ENCODE peak calls at places on chromosomes 16 and 17, in ten cellular contexts. One of them, this sample, is unnamed.

GRCh38 chr16:11034481-11034931 is 90.1 kb downstream of the CLEC16A start:
- DNase-seq in IMR-90: peak
- DNase-seq in MM.1S: no peak
- DNase-seq in choroid plexus epithelial cell: no peak
- DNase-seq in HFF-Myc: no peak
- DNase-seq in dorsolateral prefrontal cortex: no peak
- DNase-seq in mammary epithelial cell: no peak
- DNase-seq in astrocyte of the spinal cord: no peak
- DNase-seq in epithelial cell of esophagus: no peak
- DNase-seq in GM12864: no peak
- DNase-seq in this sample: peak

GRCh38 chr16:8931864-8932263 is 31.8 kb downstream of the USP7 start:
- DNase-seq in IMR-90: peak
- DNase-seq in MM.1S: peak
- DNase-seq in choroid plexus epithelial cell: peak
- DNase-seq in HFF-Myc: peak
- DNase-seq in dorsolateral prefrontal cortex: no peak
- DNase-seq in mammary epithelial cell: peak
- DNase-seq in astrocyte of the spinal cord: peak
- DNase-seq in epithelial cell of esophagus: peak
- DNase-seq in GM12864: no peak
- DNase-seq in this sample: peak

GRCh38 chr16:89358030-89359005 is 132.0 kb downstream of the ANKRD11 start:
- DNase-seq in IMR-90: no peak
- DNase-seq in MM.1S: no peak
- DNase-seq in choroid plexus epithelial cell: no peak
- DNase-seq in HFF-Myc: no peak
- DNase-seq in dorsolateral prefrontal cortex: no peak
- DNase-seq in mammary epithelial cell: no peak
- DNase-seq in astrocyte of the spinal cord: no peak
- DNase-seq in epithelial cell of esophagus: no peak
- DNase-seq in GM12864: no peak
- DNase-seq in this sample: no peak

GRCh38 chr17:63246344-63246743 is 199.8 kb downstream of the CYB561 start:
- DNase-seq in IMR-90: peak
- DNase-seq in MM.1S: no peak
- DNase-seq in choroid plexus epithelial cell: no peak
- DNase-seq in HFF-Myc: no peak
- DNase-seq in dorsolateral prefrontal cortex: no peak
- DNase-seq in mammary epithelial cell: no peak
- DNase-seq in astrocyte of the spinal cord: no peak
- DNase-seq in epithelial cell of esophagus: peak
- DNase-seq in GM12864: no peak
- DNase-seq in this sample: peak

GRCh38 chr16:35414563-35414962 is 1955.2 kb downstream of the TP53TG3F start:
- DNase-seq in IMR-90: no peak
- DNase-seq in MM.1S: no peak
- DNase-seq in choroid plexus epithelial cell: no peak
- DNase-seq in HFF-Myc: no peak
- DNase-seq in dorsolateral prefrontal cortex: no peak
- DNase-seq in mammary epithelial cell: no peak
- DNase-seq in astrocyte of the spinal cord: no peak
- DNase-seq in epithelial cell of esophagus: no peak
- DNase-seq in GM12864: no peak
- DNase-seq in this sample: no peak

GRCh38 chr16:3282103-3282746 is 1.1 kb upstream of the ZNF263 start:
- DNase-seq in IMR-90: peak
- DNase-seq in MM.1S: no peak
- DNase-seq in choroid plexus epithelial cell: no peak
- DNase-seq in HFF-Myc: no peak
- DNase-seq in dorsolateral prefrontal cortex: no peak
- DNase-seq in mammary epithelial cell: no peak
- DNase-seq in astrocyte of the spinal cord: no peak
- DNase-seq in epithelial cell of esophagus: no peak
- DNase-seq in GM12864: no peak
- DNase-seq in this sample: no peak

GRCh38 chr17:33967608-33968349 is 287.3 kb upstream of the CCL2 start:
- DNase-seq in IMR-90: no peak
- DNase-seq in MM.1S: peak
- DNase-seq in choroid plexus epithelial cell: no peak
- DNase-seq in HFF-Myc: no peak
- DNase-seq in dorsolateral prefrontal cortex: no peak
- DNase-seq in mammary epithelial cell: no peak
- DNase-seq in astrocyte of the spinal cord: no peak
- DNase-seq in epithelial cell of esophagus: no peak
- DNase-seq in GM12864: no peak
- DNase-seq in this sample: no peak

GRCh38 chr16:4360538-4361021 is 9.5 kb upstream of the PAM16 start:
- DNase-seq in IMR-90: no peak
- DNase-seq in MM.1S: no peak
- DNase-seq in choroid plexus epithelial cell: no peak
- DNase-seq in HFF-Myc: no peak
- DNase-seq in dorsolateral prefrontal cortex: no peak
- DNase-seq in mammary epithelial cell: no peak
- DNase-seq in astrocyte of the spinal cord: no peak
- DNase-seq in epithelial cell of esophagus: no peak
- DNase-seq in GM12864: no peak
- DNase-seq in this sample: no peak

GRCh38 chr17:63345598-63345997 is 100.5 kb downstream of the CYB561 start:
- DNase-seq in IMR-90: peak
- DNase-seq in MM.1S: no peak
- DNase-seq in choroid plexus epithelial cell: no peak
- DNase-seq in HFF-Myc: no peak
- DNase-seq in dorsolateral prefrontal cortex: no peak
- DNase-seq in mammary epithelial cell: no peak
- DNase-seq in astrocyte of the spinal cord: no peak
- DNase-seq in epithelial cell of esophagus: no peak
- DNase-seq in GM12864: no peak
- DNase-seq in this sample: peak

GRCh38 chr17:41549596-41550039 is 21.5 kb upstream of the KRT19 start:
- DNase-seq in IMR-90: peak
- DNase-seq in MM.1S: no peak
- DNase-seq in choroid plexus epithelial cell: peak
- DNase-seq in HFF-Myc: no peak
- DNase-seq in dorsolateral prefrontal cortex: no peak
- DNase-seq in mammary epithelial cell: no peak
- DNase-seq in astrocyte of the spinal cord: no peak
- DNase-seq in epithelial cell of esophagus: peak
- DNase-seq in GM12864: no peak
- DNase-seq in this sample: peak

GRCh38 chr16:87950765-87951549 is at the start of gene BANP:
- DNase-seq in IMR-90: peak
- DNase-seq in MM.1S: peak
- DNase-seq in choroid plexus epithelial cell: peak
- DNase-seq in HFF-Myc: peak
- DNase-seq in dorsolateral prefrontal cortex: peak
- DNase-seq in mammary epithelial cell: peak
- DNase-seq in astrocyte of the spinal cord: peak
- DNase-seq in epithelial cell of esophagus: peak
- DNase-seq in GM12864: peak
- DNase-seq in this sample: peak
- TF ChIP-seq CTCF in IMR-90: peak
- TF ChIP-seq CTCF in MM.1S: peak
- TF ChIP-seq CTCF in choroid plexus epithelial cell: peak
- TF ChIP-seq CTCF in HFF-Myc: peak
- TF ChIP-seq CTCF in dorsolateral prefrontal cortex: peak
- TF ChIP-seq CTCF in mammary epithelial cell: peak
- TF ChIP-seq CTCF in astrocyte of the spinal cord: peak
- TF ChIP-seq CTCF in epithelial cell of esophagus: peak
- TF ChIP-seq CTCF in GM12864: peak
- TF ChIP-seq CTCF in this sample: peak

DNA sequence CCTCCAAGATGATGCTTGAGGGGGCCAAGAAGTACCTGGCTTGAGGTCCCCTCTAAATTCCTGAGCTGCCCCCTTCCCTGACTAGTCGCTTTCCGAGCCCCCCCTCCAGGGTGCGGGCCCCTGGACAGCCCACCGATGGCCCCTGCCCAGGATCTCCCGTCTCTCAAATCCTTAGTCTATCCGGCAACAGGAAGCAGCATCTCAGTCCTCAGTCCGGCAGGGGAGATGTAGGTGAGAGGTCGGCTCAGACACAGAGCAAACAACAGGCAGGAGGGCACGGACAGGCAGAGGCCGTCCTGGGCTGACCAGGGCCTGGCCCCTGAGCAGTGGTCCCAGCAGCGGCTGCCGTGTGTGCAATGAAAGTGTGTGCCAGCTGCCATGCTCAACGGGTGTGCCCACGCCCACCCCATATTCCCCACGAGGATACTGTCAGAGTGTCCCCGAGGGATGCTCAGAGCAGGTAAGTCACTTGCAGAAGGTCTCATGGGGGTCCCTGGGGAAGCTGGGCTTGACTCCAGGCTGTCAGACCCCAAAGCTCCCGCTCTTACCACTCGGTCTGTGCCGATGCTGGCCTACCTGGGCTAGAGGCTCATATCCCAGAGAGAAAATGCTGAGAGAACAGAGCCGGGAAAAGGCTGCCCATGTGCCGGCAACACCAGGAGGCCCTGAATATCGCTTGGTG is 7.2 kb downstream of the SLC43A2 start:
- DNase-seq in IMR-90: no peak
- DNase-seq in MM.1S: no peak
- DNase-seq in choroid plexus epithelial cell: no peak
- DNase-seq in HFF-Myc: no peak
- DNase-seq in dorsolateral prefrontal cortex: no peak
- DNase-seq in mammary epithelial cell: no peak
- DNase-seq in astrocyte of the spinal cord: no peak
- DNase-seq in epithelial cell of esophagus: no peak
- DNase-seq in GM12864: no peak
- DNase-seq in this sample: no peak
- TF ChIP-seq CTCF in IMR-90: no peak
- TF ChIP-seq CTCF in MM.1S: no peak
- TF ChIP-seq CTCF in choroid plexus epithelial cell: no peak
- TF ChIP-seq CTCF in HFF-Myc: no peak
- TF ChIP-seq CTCF in dorsolateral prefrontal cortex: no peak
- TF ChIP-seq CTCF in mammary epithelial cell: no peak
- TF ChIP-seq CTCF in astrocyte of the spinal cord: no peak
- TF ChIP-seq CTCF in epithelial cell of esophagus: no peak
- TF ChIP-seq CTCF in GM12864: no peak
- TF ChIP-seq CTCF in this sample: no peak

GRCh38 chr16:13970708-13971422 is 50.9 kb downstream of the ERCC4 start:
- DNase-seq in IMR-90: no peak
- DNase-seq in MM.1S: no peak
- DNase-seq in choroid plexus epithelial cell: no peak
- DNase-seq in HFF-Myc: no peak
- DNase-seq in dorsolateral prefrontal cortex: no peak
- DNase-seq in mammary epithelial cell: no peak
- DNase-seq in astrocyte of the spinal cord: no peak
- DNase-seq in epithelial cell of esophagus: no peak
- DNase-seq in GM12864: no peak
- DNase-seq in this sample: no peak

GRCh38 chr16:13973321-13974023 is 53.5 kb downstream of the ERCC4 start:
- DNase-seq in IMR-90: no peak
- DNase-seq in MM.1S: no peak
- DNase-seq in choroid plexus epithelial cell: no peak
- DNase-seq in HFF-Myc: no peak
- DNase-seq in dorsolateral prefrontal cortex: no peak
- DNase-seq in mammary epithelial cell: no peak
- DNase-seq in astrocyte of the spinal cord: no peak
- DNase-seq in epithelial cell of esophagus: no peak
- DNase-seq in GM12864: no peak
- DNase-seq in this sample: no peak

GRCh38 chr16:13969711-13970110 is 49.8 kb downstream of the ERCC4 start:
- DNase-seq in IMR-90: no peak
- DNase-seq in MM.1S: no peak
- DNase-seq in choroid plexus epithelial cell: no peak
- DNase-seq in HFF-Myc: no peak
- DNase-seq in dorsolateral prefrontal cortex: no peak
- DNase-seq in mammary epithelial cell: no peak
- DNase-seq in astrocyte of the spinal cord: no peak
- DNase-seq in epithelial cell of esophagus: no peak
- DNase-seq in GM12864: no peak
- DNase-seq in this sample: no peak

DNA sequence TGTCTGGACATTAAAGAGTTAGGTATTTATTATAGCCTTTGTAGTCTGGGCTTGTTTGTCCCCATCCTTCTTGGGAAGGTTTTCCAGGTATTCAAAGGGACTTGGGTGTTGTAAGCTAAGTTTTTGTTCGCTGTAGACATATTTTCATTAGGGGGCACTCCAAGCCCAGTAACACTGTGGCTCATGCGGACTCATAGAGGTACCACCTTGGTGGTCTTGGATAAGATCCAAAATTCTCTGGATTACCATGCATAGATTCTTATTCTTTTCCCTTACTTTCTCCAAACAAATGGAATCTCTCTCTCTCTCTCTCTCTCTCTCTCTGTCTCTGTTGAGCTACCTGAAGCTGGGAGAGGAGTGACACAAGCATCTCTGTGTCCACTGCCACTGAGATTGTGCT is 48.9 kb downstream of the ERCC4 start:
- DNase-seq in IMR-90: no peak
- DNase-seq in MM.1S: no peak
- DNase-seq in choroid plexus epithelial cell: no peak
- DNase-seq in HFF-Myc: no peak
- DNase-seq in dorsolateral prefrontal cortex: no peak
- DNase-seq in mammary epithelial cell: no peak
- DNase-seq in astrocyte of the spinal cord: no peak
- DNase-seq in epithelial cell of esophagus: no peak
- DNase-seq in GM12864: no peak
- DNase-seq in this sample: no peak
- TF ChIP-seq CTCF in IMR-90: no peak
- TF ChIP-seq CTCF in MM.1S: no peak
- TF ChIP-seq CTCF in choroid plexus epithelial cell: no peak
- TF ChIP-seq CTCF in HFF-Myc: no peak
- TF ChIP-seq CTCF in dorsolateral prefrontal cortex: no peak
- TF ChIP-seq CTCF in mammary epithelial cell: no peak
- TF ChIP-seq CTCF in astrocyte of the spinal cord: no peak
- TF ChIP-seq CTCF in epithelial cell of esophagus: no peak
- TF ChIP-seq CTCF in GM12864: no peak
- TF ChIP-seq CTCF in this sample: no peak

GRCh38 chr17:76889323-76889722 is 21.1 kb downstream of the MGAT5B start:
- DNase-seq in IMR-90: no peak
- DNase-seq in MM.1S: no peak
- DNase-seq in choroid plexus epithelial cell: no peak
- DNase-seq in HFF-Myc: no peak
- DNase-seq in dorsolateral prefrontal cortex: no peak
- DNase-seq in mammary epithelial cell: no peak
- DNase-seq in astrocyte of the spinal cord: no peak
- DNase-seq in epithelial cell of esophagus: no peak
- DNase-seq in GM12864: no peak
- DNase-seq in this sample: no peak

GRCh38 chr17:76886395-76886794 is 18.2 kb downstream of the MGAT5B start:
- DNase-seq in IMR-90: no peak
- DNase-seq in MM.1S: no peak
- DNase-seq in choroid plexus epithelial cell: no peak
- DNase-seq in HFF-Myc: no peak
- DNase-seq in dorsolateral prefrontal cortex: no peak
- DNase-seq in mammary epithelial cell: no peak
- DNase-seq in astrocyte of the spinal cord: no peak
- DNase-seq in epithelial cell of esophagus: no peak
- DNase-seq in GM12864: no peak
- DNase-seq in this sample: no peak

GRCh38 chr17:76884995-76885896 is 17.0 kb downstream of the MGAT5B start:
- DNase-seq in IMR-90: no peak
- DNase-seq in MM.1S: no peak
- DNase-seq in choroid plexus epithelial cell: no peak
- DNase-seq in HFF-Myc: no peak
- DNase-seq in dorsolateral prefrontal cortex: no peak
- DNase-seq in mammary epithelial cell: no peak
- DNase-seq in astrocyte of the spinal cord: no peak
- DNase-seq in epithelial cell of esophagus: no peak
- DNase-seq in GM12864: no peak
- DNase-seq in this sample: no peak

GRCh38 chr17:76887809-76888208 is 19.6 kb downstream of the MGAT5B start:
- DNase-seq in IMR-90: no peak
- DNase-seq in MM.1S: no peak
- DNase-seq in choroid plexus epithelial cell: no peak
- DNase-seq in HFF-Myc: no peak
- DNase-seq in dorsolateral prefrontal cortex: no peak
- DNase-seq in mammary epithelial cell: no peak
- DNase-seq in astrocyte of the spinal cord: no peak
- DNase-seq in epithelial cell of esophagus: no peak
- DNase-seq in GM12864: no peak
- DNase-seq in this sample: no peak

GRCh38 chr17:76888661-76889060 is 20.5 kb downstream of the MGAT5B start:
- DNase-seq in IMR-90: no peak
- DNase-seq in MM.1S: no peak
- DNase-seq in choroid plexus epithelial cell: no peak
- DNase-seq in HFF-Myc: no peak
- DNase-seq in dorsolateral prefrontal cortex: no peak
- DNase-seq in mammary epithelial cell: no peak
- DNase-seq in astrocyte of the spinal cord: no peak
- DNase-seq in epithelial cell of esophagus: no peak
- DNase-seq in GM12864: no peak
- DNase-seq in this sample: no peak
- TF ChIP-seq CTCF in IMR-90: no peak
- TF ChIP-seq CTCF in MM.1S: no peak
- TF ChIP-seq CTCF in choroid plexus epithelial cell: no peak
- TF ChIP-seq CTCF in HFF-Myc: no peak
- TF ChIP-seq CTCF in dorsolateral prefrontal cortex: no peak
- TF ChIP-seq CTCF in mammary epithelial cell: no peak
- TF ChIP-seq CTCF in astrocyte of the spinal cord: no peak
- TF ChIP-seq CTCF in epithelial cell of esophagus: no peak
- TF ChIP-seq CTCF in GM12864: no peak
- TF ChIP-seq CTCF in this sample: no peak

This sample was measured in fibroblast of mammary gland.